ENCODE peak calls at places on chromosome 12, in ten cellular contexts. One of them, this sample, is unnamed.

GRCh38 chr12:128853321-128854197 is at the start of gene GLT1D1:
- DNase-seq in CD4-positive, alpha-beta T cell: no peak
- DNase-seq in fibroblast of pulmonary artery: no peak
- DNase-seq in RWPE1: no peak
- DNase-seq in RWPE2: no peak
- DNase-seq in astrocyte of the cerebellum: no peak
- DNase-seq in lung: no peak
- DNase-seq in OCI-LY7: no peak
- DNase-seq in A549: no peak
- DNase-seq in foreskin fibroblast: no peak
- DNase-seq in this sample: peak; percentile 78

GRCh38 chr12:2092890-2093289 is 40.1 kb downstream of the CACNA1C start:
- DNase-seq in CD4-positive, alpha-beta T cell: no peak
- DNase-seq in fibroblast of pulmonary artery: no peak
- DNase-seq in RWPE1: no peak
- DNase-seq in RWPE2: no peak
- DNase-seq in astrocyte of the cerebellum: no peak
- DNase-seq in lung: no peak
- DNase-seq in OCI-LY7: no peak
- DNase-seq in A549: no peak
- DNase-seq in foreskin fibroblast: no peak
- DNase-seq in this sample: no peak

GRCh38 chr12:24730461-24730896 is 218.4 kb downstream of the BCAT1 start:
- DNase-seq in CD4-positive, alpha-beta T cell: no peak
- DNase-seq in fibroblast of pulmonary artery: no peak
- DNase-seq in RWPE1: no peak
- DNase-seq in RWPE2: no peak
- DNase-seq in astrocyte of the cerebellum: no peak
- DNase-seq in lung: no peak
- DNase-seq in OCI-LY7: peak; percentile 22
- DNase-seq in A549: no peak
- DNase-seq in foreskin fibroblast: no peak
- DNase-seq in this sample: no peak

GRCh38 chr12:570237-570925 is 92.9 kb downstream of the NINJ2 start:
- DNase-seq in CD4-positive, alpha-beta T cell: no peak
- DNase-seq in fibroblast of pulmonary artery: peak; percentile 86
- DNase-seq in RWPE1: peak; percentile 94
- DNase-seq in RWPE2: peak; percentile 90
- DNase-seq in astrocyte of the cerebellum: peak; percentile 40
- DNase-seq in lung: peak; percentile 77
- DNase-seq in OCI-LY7: no peak
- DNase-seq in A549: peak; percentile 93
- DNase-seq in foreskin fibroblast: peak; percentile 86
- DNase-seq in this sample: no peak

GRCh38 chr12:49813131-49813530 is 15.1 kb downstream of the NCKAP5L start:
- DNase-seq in CD4-positive, alpha-beta T cell: no peak
- DNase-seq in fibroblast of pulmonary artery: no peak
- DNase-seq in RWPE1: no peak
- DNase-seq in RWPE2: no peak
- DNase-seq in astrocyte of the cerebellum: no peak
- DNase-seq in lung: no peak
- DNase-seq in OCI-LY7: no peak
- DNase-seq in A549: no peak
- DNase-seq in foreskin fibroblast: no peak
- DNase-seq in this sample: no peak

GRCh38 chr12:131378861-131379665 is 331.8 kb upstream of the SFSWAP start:
- DNase-seq in CD4-positive, alpha-beta T cell: no peak
- DNase-seq in fibroblast of pulmonary artery: no peak
- DNase-seq in RWPE1: no peak
- DNase-seq in RWPE2: no peak
- DNase-seq in astrocyte of the cerebellum: no peak
- DNase-seq in lung: no peak
- DNase-seq in OCI-LY7: no peak
- DNase-seq in A549: no peak
- DNase-seq in foreskin fibroblast: no peak
- DNase-seq in this sample: peak; percentile 85

GRCh38 chr12:88299567-88300101 is 157.5 kb downstream of the TMTC3 start:
- DNase-seq in CD4-positive, alpha-beta T cell: no peak
- DNase-seq in fibroblast of pulmonary artery: peak; percentile 92
- DNase-seq in RWPE1: peak; percentile 64
- DNase-seq in RWPE2: peak; percentile 72
- DNase-seq in astrocyte of the cerebellum: peak; percentile 81
- DNase-seq in lung: no peak
- DNase-seq in OCI-LY7: no peak
- DNase-seq in A549: peak; percentile 96
- DNase-seq in foreskin fibroblast: peak; percentile 99
- DNase-seq in this sample: no peak

GRCh38 chr12:75350413-75350812 is 15.9 kb downstream of the GLIPR1L1 start:
- DNase-seq in CD4-positive, alpha-beta T cell: no peak
- DNase-seq in fibroblast of pulmonary artery: no peak
- DNase-seq in RWPE1: no peak
- DNase-seq in RWPE2: no peak
- DNase-seq in astrocyte of the cerebellum: no peak
- DNase-seq in lung: no peak
- DNase-seq in OCI-LY7: no peak
- DNase-seq in A549: no peak
- DNase-seq in foreskin fibroblast: no peak
- DNase-seq in this sample: no peak

GRCh38 chr12:109770104-109770860 is 56.7 kb downstream of the FAM222A start:
- DNase-seq in CD4-positive, alpha-beta T cell: no peak
- DNase-seq in fibroblast of pulmonary artery: no peak
- DNase-seq in RWPE1: no peak
- DNase-seq in RWPE2: no peak
- DNase-seq in astrocyte of the cerebellum: no peak
- DNase-seq in lung: no peak
- DNase-seq in OCI-LY7: no peak
- DNase-seq in A549: no peak
- DNase-seq in foreskin fibroblast: no peak
- DNase-seq in this sample: peak; percentile 44

GRCh38 chr12:109772622-109773321 is 59.1 kb downstream of the FAM222A start:
- DNase-seq in CD4-positive, alpha-beta T cell: no peak
- DNase-seq in fibroblast of pulmonary artery: no peak
- DNase-seq in RWPE1: no peak
- DNase-seq in RWPE2: no peak
- DNase-seq in astrocyte of the cerebellum: no peak
- DNase-seq in lung: no peak
- DNase-seq in OCI-LY7: no peak
- DNase-seq in A549: no peak
- DNase-seq in foreskin fibroblast: no peak
- DNase-seq in this sample: peak; percentile 64

GRCh38 chr12:109773384-109774011 is 59.7 kb downstream of the TRPV4 start:
- DNase-seq in CD4-positive, alpha-beta T cell: no peak
- DNase-seq in fibroblast of pulmonary artery: no peak
- DNase-seq in RWPE1: peak; percentile 65
- DNase-seq in RWPE2: no peak
- DNase-seq in astrocyte of the cerebellum: no peak
- DNase-seq in lung: no peak
- DNase-seq in OCI-LY7: no peak
- DNase-seq in A549: no peak
- DNase-seq in foreskin fibroblast: no peak
- DNase-seq in this sample: peak; percentile 72

GRCh38 chr12:109770861-109771670 is 57.4 kb downstream of the FAM222A start:
- DNase-seq in CD4-positive, alpha-beta T cell: no peak
- DNase-seq in fibroblast of pulmonary artery: no peak
- DNase-seq in RWPE1: no peak
- DNase-seq in RWPE2: no peak
- DNase-seq in astrocyte of the cerebellum: no peak
- DNase-seq in lung: no peak
- DNase-seq in OCI-LY7: no peak
- DNase-seq in A549: no peak
- DNase-seq in foreskin fibroblast: no peak
- DNase-seq in this sample: peak; percentile 51

GRCh38 chr12:109771746-109772621 is 58.4 kb downstream of the FAM222A start:
- DNase-seq in CD4-positive, alpha-beta T cell: no peak
- DNase-seq in fibroblast of pulmonary artery: no peak
- DNase-seq in RWPE1: no peak
- DNase-seq in RWPE2: peak; percentile 34
- DNase-seq in astrocyte of the cerebellum: no peak
- DNase-seq in lung: no peak
- DNase-seq in OCI-LY7: no peak
- DNase-seq in A549: no peak
- DNase-seq in foreskin fibroblast: no peak
- DNase-seq in this sample: peak; percentile 63
- TF ChIP-seq CTCF in CD4-positive, alpha-beta T cell: no peak
- TF ChIP-seq CTCF in fibroblast of pulmonary artery: no peak
- TF ChIP-seq CTCF in RWPE1: no peak
- TF ChIP-seq CTCF in RWPE2: peak; percentile 17
- TF ChIP-seq CTCF in astrocyte of the cerebellum: no peak
- TF ChIP-seq CTCF in lung: no peak
- TF ChIP-seq CTCF in OCI-LY7: peak; percentile 58
- TF ChIP-seq CTCF in A549: peak; percentile 34
- TF ChIP-seq CTCF in foreskin fibroblast: no peak
- TF ChIP-seq CTCF in this sample: peak; percentile 25

GRCh38 chr12:96064266-96064665 is 28.9 kb upstream of the LTA4H start:
- DNase-seq in CD4-positive, alpha-beta T cell: no peak
- DNase-seq in fibroblast of pulmonary artery: no peak
- DNase-seq in RWPE1: no peak
- DNase-seq in RWPE2: no peak
- DNase-seq in astrocyte of the cerebellum: no peak
- DNase-seq in lung: no peak
- DNase-seq in OCI-LY7: no peak
- DNase-seq in A549: no peak
- DNase-seq in foreskin fibroblast: no peak
- DNase-seq in this sample: no peak

GRCh38 chr12:96061323-96061722 is 25.9 kb upstream of the LTA4H start:
- DNase-seq in CD4-positive, alpha-beta T cell: no peak
- DNase-seq in fibroblast of pulmonary artery: no peak
- DNase-seq in RWPE1: no peak
- DNase-seq in RWPE2: no peak
- DNase-seq in astrocyte of the cerebellum: no peak
- DNase-seq in lung: no peak
- DNase-seq in OCI-LY7: no peak
- DNase-seq in A549: no peak
- DNase-seq in foreskin fibroblast: no peak
- DNase-seq in this sample: no peak

GRCh38 chr12:96064966-96065365 is 29.6 kb upstream of the LTA4H start:
- DNase-seq in CD4-positive, alpha-beta T cell: no peak
- DNase-seq in fibroblast of pulmonary artery: no peak
- DNase-seq in RWPE1: no peak
- DNase-seq in RWPE2: no peak
- DNase-seq in astrocyte of the cerebellum: no peak
- DNase-seq in lung: no peak
- DNase-seq in OCI-LY7: no peak
- DNase-seq in A549: no peak
- DNase-seq in foreskin fibroblast: no peak
- DNase-seq in this sample: no peak

GRCh38 chr12:96061864-96062453 is 26.6 kb upstream of the LTA4H start:
- DNase-seq in CD4-positive, alpha-beta T cell: peak; percentile 66
- DNase-seq in fibroblast of pulmonary artery: peak; percentile 93
- DNase-seq in RWPE1: peak; percentile 65
- DNase-seq in RWPE2: no peak
- DNase-seq in astrocyte of the cerebellum: peak; percentile 80
- DNase-seq in lung: peak; percentile 74
- DNase-seq in OCI-LY7: peak; percentile 87
- DNase-seq in A549: peak; percentile 87
- DNase-seq in foreskin fibroblast: peak; percentile 72
- DNase-seq in this sample: no peak

GRCh38 chr12:96063046-96063445 is 27.7 kb upstream of the LTA4H start:
- DNase-seq in CD4-positive, alpha-beta T cell: no peak
- DNase-seq in fibroblast of pulmonary artery: peak; percentile 66
- DNase-seq in RWPE1: no peak
- DNase-seq in RWPE2: no peak
- DNase-seq in astrocyte of the cerebellum: peak; percentile 15
- DNase-seq in lung: no peak
- DNase-seq in OCI-LY7: peak; percentile 25
- DNase-seq in A549: peak; percentile 44
- DNase-seq in foreskin fibroblast: no peak
- DNase-seq in this sample: no peak
- TF ChIP-seq CTCF in CD4-positive, alpha-beta T cell: peak; percentile 39
- TF ChIP-seq CTCF in fibroblast of pulmonary artery: peak; percentile 37
- TF ChIP-seq CTCF in RWPE1: no peak
- TF ChIP-seq CTCF in RWPE2: no peak
- TF ChIP-seq CTCF in astrocyte of the cerebellum: peak; percentile 12
- TF ChIP-seq CTCF in lung: no peak
- TF ChIP-seq CTCF in OCI-LY7: peak; percentile 61
- TF ChIP-seq CTCF in A549: peak; percentile 31
- TF ChIP-seq CTCF in foreskin fibroblast: no peak
- TF ChIP-seq CTCF in this sample: peak; percentile 69

GRCh38 chr12:39351153-39351552 is 91.8 kb downstream of the KIF21A start:
- DNase-seq in CD4-positive, alpha-beta T cell: no peak
- DNase-seq in fibroblast of pulmonary artery: no peak
- DNase-seq in RWPE1: no peak
- DNase-seq in RWPE2: no peak
- DNase-seq in astrocyte of the cerebellum: no peak
- DNase-seq in lung: no peak
- DNase-seq in OCI-LY7: no peak
- DNase-seq in A549: no peak
- DNase-seq in foreskin fibroblast: no peak
- DNase-seq in this sample: no peak

GRCh38 chr12:39343665-39344064 is 99.3 kb downstream of the KIF21A start:
- DNase-seq in CD4-positive, alpha-beta T cell: no peak
- DNase-seq in fibroblast of pulmonary artery: no peak
- DNase-seq in RWPE1: no peak
- DNase-seq in RWPE2: no peak
- DNase-seq in astrocyte of the cerebellum: no peak
- DNase-seq in lung: no peak
- DNase-seq in OCI-LY7: no peak
- DNase-seq in A549: no peak
- DNase-seq in foreskin fibroblast: no peak
- DNase-seq in this sample: no peak

GRCh38 chr12:39348941-39349626 is 93.8 kb downstream of the KIF21A start:
- DNase-seq in CD4-positive, alpha-beta T cell: no peak
- DNase-seq in fibroblast of pulmonary artery: no peak
- DNase-seq in RWPE1: no peak
- DNase-seq in RWPE2: no peak
- DNase-seq in astrocyte of the cerebellum: no peak
- DNase-seq in lung: no peak
- DNase-seq in OCI-LY7: no peak
- DNase-seq in A549: no peak
- DNase-seq in foreskin fibroblast: no peak
- DNase-seq in this sample: no peak

GRCh38 chr12:39352470-39352869 is 90.5 kb downstream of the KIF21A start:
- DNase-seq in CD4-positive, alpha-beta T cell: no peak
- DNase-seq in fibroblast of pulmonary artery: no peak
- DNase-seq in RWPE1: no peak
- DNase-seq in RWPE2: no peak
- DNase-seq in astrocyte of the cerebellum: no peak
- DNase-seq in lung: no peak
- DNase-seq in OCI-LY7: peak; percentile 5
- DNase-seq in A549: no peak
- DNase-seq in foreskin fibroblast: no peak
- DNase-seq in this sample: no peak

GRCh38 chr12:39348523-39348922 is 94.4 kb downstream of the KIF21A start:
- DNase-seq in CD4-positive, alpha-beta T cell: no peak
- DNase-seq in fibroblast of pulmonary artery: no peak
- DNase-seq in RWPE1: no peak
- DNase-seq in RWPE2: no peak
- DNase-seq in astrocyte of the cerebellum: no peak
- DNase-seq in lung: no peak
- DNase-seq in OCI-LY7: no peak
- DNase-seq in A549: no peak
- DNase-seq in foreskin fibroblast: no peak
- DNase-seq in this sample: no peak
- TF ChIP-seq CTCF in CD4-positive, alpha-beta T cell: no peak
- TF ChIP-seq CTCF in fibroblast of pulmonary artery: no peak
- TF ChIP-seq CTCF in RWPE1: no peak
- TF ChIP-seq CTCF in RWPE2: no peak
- TF ChIP-seq CTCF in astrocyte of the cerebellum: no peak
- TF ChIP-seq CTCF in lung: no peak
- TF ChIP-seq CTCF in OCI-LY7: no peak
- TF ChIP-seq CTCF in A549: no peak
- TF ChIP-seq CTCF in foreskin fibroblast: no peak
- TF ChIP-seq CTCF in this sample: no peak

DNA sequence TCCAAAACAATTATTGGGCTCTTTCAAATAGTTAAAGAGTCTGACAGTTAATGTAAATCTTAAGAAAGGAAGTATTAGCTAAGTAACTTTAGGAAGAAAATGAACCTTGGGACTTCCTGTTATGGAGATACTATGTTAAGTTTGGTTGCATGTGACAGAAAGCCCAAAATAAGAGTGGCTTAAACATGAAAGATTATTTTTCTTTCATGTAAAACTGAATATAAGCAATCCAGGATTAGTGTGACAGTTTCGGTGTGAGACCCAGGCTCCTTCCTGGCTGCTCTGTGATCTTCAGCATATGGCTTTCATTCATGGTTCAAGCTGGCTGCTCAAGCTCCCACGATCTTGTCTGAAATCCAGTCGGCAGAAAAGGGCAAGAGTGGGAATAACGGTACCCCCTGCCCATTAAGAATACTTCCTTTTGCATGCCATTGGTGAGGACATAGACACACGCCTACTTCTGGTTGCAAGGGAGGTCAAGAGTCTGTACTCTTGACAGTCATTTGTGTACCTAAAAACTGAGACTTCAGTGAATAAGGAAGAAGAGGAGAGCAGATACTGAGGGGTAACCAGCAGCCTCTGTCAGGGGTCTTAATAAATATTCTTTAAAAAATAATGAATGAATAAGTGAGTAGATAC is 2.2 kb upstream of the RPAP3 start:
- DNase-seq in CD4-positive, alpha-beta T cell: no peak
- DNase-seq in fibroblast of pulmonary artery: no peak
- DNase-seq in RWPE1: no peak
- DNase-seq in RWPE2: no peak
- DNase-seq in astrocyte of the cerebellum: no peak
- DNase-seq in lung: no peak
- DNase-seq in OCI-LY7: peak; percentile 25
- DNase-seq in A549: no peak
- DNase-seq in foreskin fibroblast: no peak
- DNase-seq in this sample: no peak
- TF ChIP-seq CTCF in CD4-positive, alpha-beta T cell: no peak
- TF ChIP-seq CTCF in fibroblast of pulmonary artery: no peak
- TF ChIP-seq CTCF in RWPE1: no peak
- TF ChIP-seq CTCF in RWPE2: no peak
- TF ChIP-seq CTCF in astrocyte of the cerebellum: no peak
- TF ChIP-seq CTCF in lung: no peak
- TF ChIP-seq CTCF in OCI-LY7: no peak
- TF ChIP-seq CTCF in A549: no peak
- TF ChIP-seq CTCF in foreskin fibroblast: no peak
- TF ChIP-seq CTCF in this sample: no peak